ENCODE peak calls at places on chromosome 22, in ten cellular contexts. M is occipital lobe; A is non-pigmented ciliary epithelial cell; C is substantia nigra; O is activated CD4-positive, alpha-beta T cell treated with anti-CD3 and anti-CD28 coated beads, Interleukin-2, amount 10 ng/mL, durations not matched to agents 24 days and 14 days; J is transverse colon; T is NCI-H510A treated with DMSO at 0.1 percent for 48 hours; X is stimulated activated naive CD4-positive, alpha-beta T cell; B is posterior cingulate gyrus; N is T-helper 9 cell. P is an unnamed sample.

GRCh38 chr22:31020334-31020733 is 51.3 kb downstream of the TUG1 start:
- DNase-seq in M (no peak), A (no peak), C (no peak), O (no peak), J (no peak), T (no peak), X (no peak), B (no peak), N (no peak), P (no peak)

GRCh38 chr22:17086750-17087149 is 1.9 kb downstream of the IL17RA start:
- DNase-seq in M (no peak), A (no peak), C (no peak), O (peak; percentile 68), J (no peak), T (no peak), X (peak; percentile 20), B (no peak), N (no peak), P (no peak)

GRCh38 chr22:44676441-44677298 is 25.3 kb upstream of the PRR5 start:
- DNase-seq in M (no peak), A (no peak), C (no peak), O (no peak), J (peak; percentile 77), T (no peak), X (no peak), B (no peak), N (no peak), P (no peak)

GRCh38 chr22:36104988-36105387 is 55.6 kb downstream of the APOL3 start:
- DNase-seq in M (no peak), A (no peak), C (no peak), O (no peak), J (no peak), T (no peak), X (no peak), B (no peak), N (no peak), P (no peak)

GRCh38 chr22:35742342-35743100 is 24.8 kb downstream of the APOL5 start:
- DNase-seq in M (no peak), A (peak; percentile 49), C (no peak), O (no peak), J (no peak), T (no peak), X (no peak), B (no peak), N (no peak), P (peak; percentile 43)

GRCh38 chr22:20834725-20835124 is 23.9 kb downstream of the PI4KA start:
- DNase-seq in M (no peak), A (no peak), C (no peak), O (no peak), J (no peak), T (no peak), X (no peak), B (no peak), N (no peak), P (no peak)

GRCh38 chr22:30541979-30542810 is 4.3 kb downstream of the SEC14L6 start:
- DNase-seq in M (no peak), A (no peak), C (no peak), O (no peak), J (no peak), T (no peak), X (no peak), B (no peak), N (no peak), P (no peak)

GRCh38 chr22:45445031-45445710 is 31.7 kb downstream of the RIBC2 start:
- DNase-seq in M (no peak), A (no peak), C (no peak), O (no peak), J (no peak), T (no peak), X (no peak), B (no peak), N (no peak), P (no peak)

GRCh38 chr22:21917206-21917958 is 35.3 kb downstream of the PPM1F start:
- DNase-seq in M (peak; percentile 28), A (no peak), C (no peak), O (no peak), J (no peak), T (no peak), X (no peak), B (no peak), N (no peak), P (no peak)

GRCh38 chr22:40053460-40053859 is 58.7 kb downstream of the FAM83F start:
- DNase-seq in M (no peak), A (no peak), C (no peak), O (no peak), J (no peak), T (no peak), X (no peak), B (no peak), N (no peak), P (no peak)

GRCh38 chr22:29461263-29461662 is 18.8 kb upstream of the NEFH start:
- DNase-seq in M (no peak), A (no peak), C (no peak), O (no peak), J (no peak), T (no peak), X (no peak), B (no peak), N (no peak), P (no peak)

GRCh38 chr22:49365910-49366309 is 461.8 kb downstream of the BRD1 start:
- DNase-seq in M (no peak), A (no peak), C (no peak), O (no peak), J (no peak), T (peak; percentile 24), X (no peak), B (no peak), N (no peak), P (peak; percentile 34)

GRCh38 chr22:33034753-33035152 is 23.4 kb downstream of the SYN3 start:
- DNase-seq in M (no peak), A (no peak), C (no peak), O (no peak), J (no peak), T (no peak), X (no peak), B (no peak), N (no peak), P (no peak)

GRCh38 chr22:28986366-28986765 is 75.3 kb downstream of the C22orf31 start:
- DNase-seq in M (no peak), A (no peak), C (no peak), O (no peak), J (no peak), T (no peak), X (no peak), B (no peak), N (no peak), P (no peak)

GRCh38 chr22:38027487-38027886 is 29.7 kb upstream of the PICK1 start:
- DNase-seq in M (peak; percentile 51), A (no peak), C (no peak), O (no peak), J (no peak), T (no peak), X (no peak), B (no peak), N (no peak), P (no peak)

GRCh38 chr22:23903328-23903971 is 9.3 kb downstream of the MIF start:
- DNase-seq in M (no peak), A (no peak), C (no peak), O (no peak), J (no peak), T (no peak), X (no peak), B (no peak), N (no peak), P (no peak)

GRCh38 chr22:43014062-43014875 is 680 bp downstream of the PACSIN2 start:
- DNase-seq in M (no peak), A (no peak), C (no peak), O (peak; percentile 82), J (peak; percentile 59), T (no peak), X (peak; percentile 41), B (peak; percentile 30), N (peak; percentile 32), P (no peak)

GRCh38 chr22:20456064-20456721 is 18.6 kb upstream of the SCARF2 start:
- DNase-seq in M (peak; percentile 62), A (peak; percentile 40), C (peak; percentile 46), O (peak; percentile 92), J (peak; percentile 65), T (peak; percentile 60), X (peak; percentile 73), B (peak; percentile 69), N (peak; percentile 59), P (peak; percentile 81)

GRCh38 chr22:46409631-46410210 is 74.2 kb downstream of the TRMU start:
- DNase-seq in M (no peak), A (no peak), C (no peak), O (no peak), J (no peak), T (no peak), X (no peak), B (no peak), N (no peak), P (no peak)

GRCh38 chr22:44668190-44668885 is 33.7 kb upstream of the PRR5 start:
- DNase-seq in M (no peak), A (no peak), C (no peak), O (peak; percentile 89), J (no peak), T (no peak), X (peak; percentile 68), B (no peak), N (peak; percentile 45), P (no peak)

GRCh38 chr22:31346255-31346732 is at the start of gene PATZ1:
- DNase-seq in M (no peak), A (no peak), C (peak; percentile 76), O (peak; percentile 92), J (peak; percentile 78), T (peak; percentile 55), X (peak; percentile 91), B (peak; percentile 79), N (peak; percentile 72), P (no peak)

GRCh38 chr22:25388866-25389540 is 169.6 kb downstream of the CRYBB2 start:
- DNase-seq in M (no peak), A (no peak), C (no peak), O (peak; percentile 69), J (no peak), T (no peak), X (no peak), B (no peak), N (no peak), P (no peak)

GRCh38 chr22:39634530-39635399 is 64.2 kb downstream of the CACNA1I start:
- DNase-seq in M (peak; percentile 46), A (peak; percentile 67), C (no peak), O (no peak), J (peak; percentile 49), T (no peak), X (no peak), B (no peak), N (no peak), P (no peak)

GRCh38 chr22:36465232-36466021 is 16.0 kb downstream of the TXN2 start:
- DNase-seq in M (no peak), A (peak; percentile 81), C (no peak), O (no peak), J (peak; percentile 80), T (no peak), X (no peak), B (no peak), N (no peak), P (peak; percentile 78)

GRCh38 chr22:30781271-30781875 is 86.7 kb downstream of the OSBP2 start:
- DNase-seq in M (no peak), A (no peak), C (no peak), O (no peak), J (no peak), T (no peak), X (no peak), B (no peak), N (no peak), P (no peak)

P was measured in ascending aorta.